ENCODE peak calls at places on chromosomes 2 and 18, in six cellular contexts. One of them, this sample, is unnamed.

GRCh38 chr2:69804416-69804815 is 25.0 kb upstream of the GMCL1 start:
- DNase-seq in heart right ventricle: no peak
- DNase-seq in left ventricle myocardium inferior: no peak
- DNase-seq in Calu3: no peak
- DNase-seq in AG04449: no peak
- DNase-seq in pancreas: no peak
- DNase-seq in this sample: no peak

GRCh38 chr2:238082858-238083257 is 17.3 kb upstream of the ESPNL start:
- DNase-seq in AG04449: no peak
- DNase-seq in Calu3: no peak
- DNase-seq in pancreas: no peak
- DNase-seq in left ventricle myocardium inferior: no peak
- DNase-seq in heart right ventricle: no peak
- DNase-seq in this sample: no peak

GRCh38 chr2:28643324-28643723 is 108.3 kb upstream of the PPP1CB start:
- DNase-seq in pancreas: no peak
- DNase-seq in left ventricle myocardium inferior: no peak
- DNase-seq in AG04449: no peak
- DNase-seq in Calu3: peak
- DNase-seq in heart right ventricle: no peak
- DNase-seq in this sample: no peak

GRCh38 chr18:42921261-42921737 is 194.2 kb downstream of the RIT2 start:
- DNase-seq in heart right ventricle: no peak
- DNase-seq in left ventricle myocardium inferior: no peak
- DNase-seq in pancreas: no peak
- DNase-seq in AG04449: no peak
- DNase-seq in Calu3: no peak
- DNase-seq in this sample: no peak

GRCh38 chr2:189627789-189628188 is 33.5 kb upstream of the ASNSD1 start:
- DNase-seq in left ventricle myocardium inferior: no peak
- DNase-seq in heart right ventricle: no peak
- DNase-seq in AG04449: no peak
- DNase-seq in Calu3: no peak
- DNase-seq in pancreas: no peak
- DNase-seq in this sample: no peak

GRCh38 chr18:57004366-57005121 is 142.3 kb upstream of the BOD1L2 start:
- DNase-seq in AG04449: no peak
- DNase-seq in left ventricle myocardium inferior: no peak
- DNase-seq in pancreas: no peak
- DNase-seq in Calu3: no peak
- DNase-seq in heart right ventricle: no peak
- DNase-seq in this sample: no peak

GRCh38 chr2:57908736-57909161 is 137.9 kb upstream of the VRK2 start:
- DNase-seq in heart right ventricle: no peak
- DNase-seq in left ventricle myocardium inferior: no peak
- DNase-seq in Calu3: no peak
- DNase-seq in pancreas: no peak
- DNase-seq in AG04449: no peak
- DNase-seq in this sample: no peak

GRCh38 chr2:16013571-16013970 is 73.2 kb downstream of the MYCN start:
- DNase-seq in heart right ventricle: no peak
- DNase-seq in AG04449: no peak
- DNase-seq in pancreas: no peak
- DNase-seq in left ventricle myocardium inferior: no peak
- DNase-seq in Calu3: no peak
- DNase-seq in this sample: no peak

GRCh38 chr2:17539993-17540812 is at the start of gene VSNL1:
- DNase-seq in AG04449: no peak
- DNase-seq in heart right ventricle: peak
- DNase-seq in left ventricle myocardium inferior: peak
- DNase-seq in Calu3: peak
- DNase-seq in pancreas: peak
- DNase-seq in this sample: no peak

GRCh38 chr2:79935771-79936657 is 368.5 kb downstream of the LRRTM1 start:
- DNase-seq in pancreas: no peak
- DNase-seq in heart right ventricle: no peak
- DNase-seq in left ventricle myocardium inferior: peak
- DNase-seq in Calu3: peak
- DNase-seq in AG04449: peak
- DNase-seq in this sample: peak

GRCh38 chr2:86788881-86789686 is 1.6 kb downstream of the CD8A start:
- DNase-seq in heart right ventricle: peak
- DNase-seq in pancreas: peak
- DNase-seq in AG04449: no peak
- DNase-seq in left ventricle myocardium inferior: no peak
- DNase-seq in Calu3: no peak
- DNase-seq in this sample: no peak

GRCh38 chr18:9683418-9684396 is 24.4 kb upstream of the RAB31 start:
- DNase-seq in heart right ventricle: no peak
- DNase-seq in pancreas: no peak
- DNase-seq in left ventricle myocardium inferior: no peak
- DNase-seq in Calu3: peak
- DNase-seq in AG04449: no peak
- DNase-seq in this sample: no peak

GRCh38 chr2:26401739-26402541 is at the start of gene DRC1:
- DNase-seq in pancreas: peak
- DNase-seq in heart right ventricle: peak
- DNase-seq in left ventricle myocardium inferior: peak
- DNase-seq in Calu3: peak
- DNase-seq in AG04449: no peak
- DNase-seq in this sample: peak

GRCh38 chr2:102708847-102709559 is 52.8 kb upstream of the TMEM182 start:
- DNase-seq in left ventricle myocardium inferior: no peak
- DNase-seq in pancreas: no peak
- DNase-seq in AG04449: no peak
- DNase-seq in Calu3: peak
- DNase-seq in heart right ventricle: no peak
- DNase-seq in this sample: no peak

GRCh38 chr2:216370961-216371633 is 1.2 kb downstream of the MARCHF4 start:
- DNase-seq in AG04449: no peak
- DNase-seq in pancreas: peak
- DNase-seq in Calu3: no peak
- DNase-seq in heart right ventricle: peak
- DNase-seq in left ventricle myocardium inferior: no peak
- DNase-seq in this sample: no peak

GRCh38 chr2:227780981-227781630 is 32.5 kb upstream of the CCL20 start:
- DNase-seq in left ventricle myocardium inferior: no peak
- DNase-seq in heart right ventricle: no peak
- DNase-seq in AG04449: no peak
- DNase-seq in Calu3: peak
- DNase-seq in pancreas: no peak
- DNase-seq in this sample: no peak

GRCh38 chr18:44246001-44246400 is 434.7 kb upstream of the SETBP1 start:
- DNase-seq in heart right ventricle: no peak
- DNase-seq in AG04449: no peak
- DNase-seq in pancreas: no peak
- DNase-seq in left ventricle myocardium inferior: no peak
- DNase-seq in Calu3: no peak
- DNase-seq in this sample: no peak

GRCh38 chr2:147099845-147100244 is 745.0 kb upstream of the ACVR2A start:
- DNase-seq in heart right ventricle: no peak
- DNase-seq in pancreas: no peak
- DNase-seq in AG04449: no peak
- DNase-seq in Calu3: no peak
- DNase-seq in left ventricle myocardium inferior: no peak
- DNase-seq in this sample: no peak

GRCh38 chr2:15385184-15385583 is 175.9 kb downstream of the NBAS start:
- DNase-seq in AG04449: no peak
- DNase-seq in pancreas: no peak
- DNase-seq in heart right ventricle: no peak
- DNase-seq in Calu3: no peak
- DNase-seq in left ventricle myocardium inferior: no peak
- DNase-seq in this sample: no peak

GRCh38 chr2:152415231-152415642 is 80.3 kb downstream of the FMNL2 start:
- DNase-seq in pancreas: no peak
- DNase-seq in left ventricle myocardium inferior: no peak
- DNase-seq in heart right ventricle: no peak
- DNase-seq in AG04449: no peak
- DNase-seq in Calu3: no peak
- DNase-seq in this sample: no peak

GRCh38 chr2:38279201-38279600 is 97.9 kb downstream of the ATL2 start:
- DNase-seq in AG04449: no peak
- DNase-seq in left ventricle myocardium inferior: no peak
- DNase-seq in Calu3: no peak
- DNase-seq in pancreas: no peak
- DNase-seq in heart right ventricle: no peak
- DNase-seq in this sample: no peak

GRCh38 chr2:106020821-106021316 is 173.2 kb downstream of the UXS1 start:
- DNase-seq in Calu3: no peak
- DNase-seq in left ventricle myocardium inferior: peak
- DNase-seq in pancreas: no peak
- DNase-seq in heart right ventricle: peak
- DNase-seq in AG04449: no peak
- DNase-seq in this sample: no peak

GRCh38 chr2:53442783-53443182 is 324.8 kb upstream of the CHAC2 start:
- DNase-seq in left ventricle myocardium inferior: no peak
- DNase-seq in heart right ventricle: no peak
- DNase-seq in Calu3: peak
- DNase-seq in pancreas: no peak
- DNase-seq in AG04449: no peak
- DNase-seq in this sample: no peak

GRCh38 chr18:49858309-49859005 is 45.1 kb upstream of the ACAA2 start:
- DNase-seq in heart right ventricle: peak
- DNase-seq in pancreas: peak
- DNase-seq in Calu3: peak
- DNase-seq in AG04449: no peak
- DNase-seq in left ventricle myocardium inferior: peak
- DNase-seq in this sample: peak

GRCh38 chr18:76977681-76978234 is 154.8 kb downstream of the MBP start:
- DNase-seq in AG04449: no peak
- DNase-seq in heart right ventricle: no peak
- DNase-seq in left ventricle myocardium inferior: no peak
- DNase-seq in Calu3: no peak
- DNase-seq in pancreas: peak
- DNase-seq in this sample: no peak

GRCh38 chr2:164896634-164897033 is 55.0 kb upstream of the COBLL1 start:
- DNase-seq in left ventricle myocardium inferior: no peak
- DNase-seq in pancreas: no peak
- DNase-seq in AG04449: peak
- DNase-seq in heart right ventricle: no peak
- DNase-seq in Calu3: no peak
- DNase-seq in this sample: no peak

GRCh38 chr2:219812672-219813071 is 185.2 kb downstream of the SLC4A3 start:
- DNase-seq in Calu3: no peak
- DNase-seq in heart right ventricle: no peak
- DNase-seq in pancreas: no peak
- DNase-seq in AG04449: no peak
- DNase-seq in left ventricle myocardium inferior: no peak
- DNase-seq in this sample: no peak
- TF ChIP-seq CTCF in Calu3: no peak
- TF ChIP-seq CTCF in heart right ventricle: no peak
- TF ChIP-seq CTCF in pancreas: no peak
- TF ChIP-seq CTCF in AG04449: no peak
- TF ChIP-seq CTCF in left ventricle myocardium inferior: no peak
- TF ChIP-seq CTCF in this sample: no peak

GRCh38 chr18:70127307-70127828 is 78.1 kb downstream of the RTTN start:
- DNase-seq in AG04449: no peak
- DNase-seq in heart right ventricle: no peak
- DNase-seq in pancreas: no peak
- DNase-seq in Calu3: no peak
- DNase-seq in left ventricle myocardium inferior: no peak
- DNase-seq in this sample: no peak

GRCh38 chr18:70135604-70136003 is 69.9 kb downstream of the RTTN start:
- DNase-seq in heart right ventricle: no peak
- DNase-seq in pancreas: no peak
- DNase-seq in AG04449: no peak
- DNase-seq in left ventricle myocardium inferior: no peak
- DNase-seq in Calu3: no peak
- DNase-seq in this sample: no peak

GRCh38 chr18:70128271-70128670 is 77.2 kb downstream of the RTTN start:
- DNase-seq in left ventricle myocardium inferior: no peak
- DNase-seq in pancreas: no peak
- DNase-seq in Calu3: no peak
- DNase-seq in AG04449: no peak
- DNase-seq in heart right ventricle: no peak
- DNase-seq in this sample: no peak

DNA sequence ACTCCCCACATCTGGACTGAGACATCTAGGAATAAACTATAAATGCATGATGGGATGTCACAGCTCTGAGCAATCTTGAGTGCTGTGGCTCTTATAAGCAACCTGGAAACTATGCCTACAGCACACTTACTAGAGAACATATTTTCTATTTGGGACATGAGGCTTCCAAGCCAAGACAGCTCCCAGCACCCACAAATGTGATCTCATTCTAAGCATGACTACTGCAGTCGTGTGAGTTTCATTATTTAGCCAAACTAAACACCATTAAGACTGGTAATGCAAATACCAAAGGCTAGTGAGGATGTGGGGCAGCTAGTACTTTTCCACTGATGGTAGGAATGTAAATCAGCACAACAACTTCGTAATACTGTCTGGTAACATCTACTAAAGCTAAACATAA is 72.5 kb downstream of the RTTN start:
- DNase-seq in AG04449: peak
- DNase-seq in pancreas: no peak
- DNase-seq in heart right ventricle: no peak
- DNase-seq in left ventricle myocardium inferior: no peak
- DNase-seq in Calu3: no peak
- DNase-seq in this sample: peak
- TF ChIP-seq CTCF in AG04449: no peak
- TF ChIP-seq CTCF in pancreas: no peak
- TF ChIP-seq CTCF in heart right ventricle: no peak
- TF ChIP-seq CTCF in left ventricle myocardium inferior: no peak
- TF ChIP-seq CTCF in Calu3: no peak
- TF ChIP-seq CTCF in this sample: no peak

GRCh38 chr2:109681633-109682032 is 67.5 kb downstream of the SOWAHC start:
- DNase-seq in pancreas: no peak
- DNase-seq in left ventricle myocardium inferior: no peak
- DNase-seq in heart right ventricle: no peak
- DNase-seq in AG04449: no peak
- DNase-seq in Calu3: no peak
- DNase-seq in this sample: no peak
- TF ChIP-seq CTCF in pancreas: no peak
- TF ChIP-seq CTCF in left ventricle myocardium inferior: no peak
- TF ChIP-seq CTCF in heart right ventricle: no peak
- TF ChIP-seq CTCF in AG04449: no peak
- TF ChIP-seq CTCF in Calu3: no peak
- TF ChIP-seq CTCF in this sample: no peak

GRCh38 chr18:66160007-66160406 is 409.2 kb downstream of the CDH7 start:
- DNase-seq in AG04449: no peak
- DNase-seq in pancreas: no peak
- DNase-seq in Calu3: no peak
- DNase-seq in left ventricle myocardium inferior: no peak
- DNase-seq in heart right ventricle: no peak
- DNase-seq in this sample: no peak

GRCh38 chr18:66159451-66159850 is 408.6 kb downstream of the CDH7 start:
- DNase-seq in AG04449: no peak
- DNase-seq in pancreas: no peak
- DNase-seq in Calu3: no peak
- DNase-seq in heart right ventricle: no peak
- DNase-seq in left ventricle myocardium inferior: no peak
- DNase-seq in this sample: no peak

GRCh38 chr18:66156946-66157687 is 406.3 kb downstream of the CDH7 start:
- DNase-seq in left ventricle myocardium inferior: no peak
- DNase-seq in heart right ventricle: no peak
- DNase-seq in Calu3: no peak
- DNase-seq in AG04449: no peak
- DNase-seq in pancreas: no peak
- DNase-seq in this sample: no peak
- TF ChIP-seq CTCF in left ventricle myocardium inferior: no peak
- TF ChIP-seq CTCF in heart right ventricle: no peak
- TF ChIP-seq CTCF in Calu3: no peak
- TF ChIP-seq CTCF in AG04449: no peak
- TF ChIP-seq CTCF in pancreas: no peak
- TF ChIP-seq CTCF in this sample: no peak

This sample was measured in AG09319.